ENCODE peak calls at places on chromosomes 3 and 15, in nine cellular contexts. D is endothelial cell; B is activated CD4-positive, alpha-beta T cell treated with anti-CD3 and anti-CD28 coated beads for 24 hours; L is NCI-H187; F is activated T-cell treated with anti-CD3 and anti-CD28 coated beads for 1 hour; J is ELR; V is GM03348; N is NCI-H2029 treated with DMSO at 0.1 percent for 48 hours; G is B cell. I is an unnamed sample.

GRCh38 chr3:143240921-143241320 is 121.3 kb downstream of the CHST2 start:
- DNase-seq in F (no peak), V (no peak), D (no peak), B (no peak), N (no peak), G (no peak), L (no peak), J (no peak), I (peak)

GRCh38 chr3:172685331-172686214 is 25.3 kb downstream of the NCEH1 start:
- DNase-seq in G (no peak), V (peak), D (no peak), L (no peak), N (no peak), F (no peak), B (no peak), J (peak), I (peak)

GRCh38 chr3:39096775-39097174 is 10.7 kb downstream of the GORASP1 start:
- DNase-seq in F (no peak), G (no peak), L (no peak), B (no peak), D (no peak), V (peak), J (peak), N (no peak), I (peak)

GRCh38 chr3:183371672-183371968 is 56.8 kb downstream of the MCF2L2 start:
- DNase-seq in L (no peak), V (no peak), G (no peak), B (no peak), J (peak), D (no peak), F (no peak), N (no peak), I (no peak)

GRCh38 chr3:17030438-17030837 is 145.7 kb downstream of the PLCL2 start:
- DNase-seq in V (no peak), L (no peak), D (no peak), N (no peak), J (no peak), G (no peak), B (no peak), F (no peak), I (no peak)

GRCh38 chr3:188687389-188687788 is 484.4 kb upstream of the TPRG1 start:
- DNase-seq in G (no peak), J (peak), V (peak), N (no peak), F (no peak), L (no peak), D (peak), B (no peak), I (peak)

GRCh38 chr3:18246336-18247060 is 178.6 kb downstream of the SATB1 start:
- DNase-seq in B (no peak), L (no peak), D (no peak), F (no peak), N (no peak), V (no peak), J (no peak), G (no peak), I (no peak)

GRCh38 chr15:33360876-33361275 is 50.1 kb downstream of the RYR3 start:
- DNase-seq in B (no peak), F (no peak), N (no peak), L (no peak), J (no peak), D (no peak), G (no peak), V (no peak), I (no peak)

GRCh38 chr3:27326211-27326948 is 42.8 kb downstream of the NEK10 start:
- DNase-seq in G (no peak), N (no peak), D (no peak), V (peak), F (no peak), B (no peak), L (no peak), J (peak), I (peak)

GRCh38 chr3:48952510-48953118 is 34.0 kb downstream of the ARIH2 start:
- DNase-seq in N (no peak), G (peak), B (peak), J (peak), F (peak), V (no peak), L (no peak), D (peak), I (no peak)

GRCh38 chr3:10470666-10471336 is 34.6 kb downstream of the ATP2B2 start:
- DNase-seq in D (peak), J (no peak), B (no peak), N (no peak), L (no peak), F (no peak), G (no peak), V (no peak), I (no peak)

GRCh38 chr3:138187296-138188012 is at the start of gene ARMC8:
- DNase-seq in V (peak), L (no peak), F (no peak), N (peak), G (no peak), B (peak), J (peak), D (peak), I (peak)

GRCh38 chr3:178193846-178194245 is 342.4 kb upstream of the KCNMB2 start:
- DNase-seq in J (no peak), G (no peak), V (no peak), B (no peak), N (no peak), D (no peak), F (no peak), L (no peak), I (no peak)

GRCh38 chr3:186722457-186722856 is 5.3 kb downstream of the KNG1 start:
- DNase-seq in D (no peak), L (no peak), B (no peak), N (no peak), F (no peak), J (peak), V (no peak), G (no peak), I (peak)

GRCh38 chr3:66797916-66798560 is 200.1 kb upstream of the KBTBD8 start:
- DNase-seq in J (no peak), N (no peak), L (no peak), V (peak), G (no peak), B (no peak), D (peak), F (no peak), I (peak)

GRCh38 chr3:100536093-100536492 is 43.7 kb downstream of the TMEM45A start:
- DNase-seq in N (no peak), J (peak), D (no peak), F (no peak), L (no peak), B (no peak), G (no peak), V (no peak), I (no peak)

I was measured in AG08395.